ENCODE peak calls at places on chromosomes 1 and 21, in four cellular contexts. O is IMR-90, J is H1, Q is H9. V is an unnamed sample.

GRCh38 chr1:181369416-181369815 is 113.9 kb upstream of the CACNA1E start:
- DNase-seq in O (no peak), J (no peak), Q (no peak), V (no peak)

GRCh38 chr1:157170677-157171515 is 32.7 kb upstream of the ETV3 start:
- DNase-seq in O (no peak), J (peak; percentile 91), Q (peak; percentile 81), V (peak; percentile 35)

GRCh38 chr21:41536076-41536826 is 28.3 kb upstream of the TMPRSS2 start:
- DNase-seq in O (no peak), J (no peak), Q (no peak), V (no peak)

GRCh38 chr1:110255388-110255787 is 45.3 kb downstream of the KCNC4 start:
- DNase-seq in O (no peak), J (no peak), Q (peak; percentile 73), V (peak; percentile 37)

GRCh38 chr1:168157638-168158037 is 20.9 kb upstream of the GPR161 start:
- DNase-seq in O (no peak), J (no peak), Q (no peak), V (no peak)

GRCh38 chr1:51297401-51298321 is 32.7 kb downstream of the TTC39A start:
- DNase-seq in O (no peak), J (no peak), Q (no peak), V (no peak)

GRCh38 chr1:5329068-5329739 is 663.0 kb downstream of the NPHP4 start:
- DNase-seq in O (no peak), J (no peak), Q (no peak), V (no peak)

GRCh38 chr1:75727571-75727970 is 3.1 kb downstream of the ACADM start:
- DNase-seq in O (no peak), J (no peak), Q (no peak), V (no peak)

GRCh38 chr1:112971006-112971405 is 15.0 kb upstream of the SLC16A1 start:
- DNase-seq in O (peak; percentile 76), J (no peak), Q (no peak), V (no peak)

GRCh38 chr1:197252981-197253380 is 15.1 kb upstream of the CRB1 start:
- DNase-seq in O (no peak), J (no peak), Q (no peak), V (no peak)

GRCh38 chr1:207021876-207022596 is 10.5 kb downstream of the C1orf116 start:
- DNase-seq in O (no peak), J (no peak), Q (no peak), V (no peak)

GRCh38 chr1:45321444-45321843 is 5.3 kb upstream of the HPDL start:
- DNase-seq in O (no peak), J (no peak), Q (no peak), V (no peak)
- H3K4me2 ChIP-seq in O (no peak overlapping the region), J (peak overlapping the region; percentile 42), Q (no peak overlapping the region), V (no peak overlapping the region)

GRCh38 chr1:16349847-16350406 is 2.4 kb downstream of the FBXO42 start:
- DNase-seq in O (no peak), J (no peak), Q (no peak), V (no peak)

GRCh38 chr1:16352842-16353535 is 709 bp upstream of the FBXO42 start:
- DNase-seq in O (no peak), J (no peak), Q (no peak), V (no peak)

GRCh38 chr1:16351994-16352841 is at the start of gene FBXO42:
- DNase-seq in O (peak; percentile 89), J (peak; percentile 94), Q (peak; percentile 95), V (peak; percentile 95)

GRCh38 chr1:16348414-16349182 is 3.7 kb downstream of the FBXO42 start:
- DNase-seq in O (peak; percentile 85), J (no peak), Q (no peak), V (no peak)

DNA sequence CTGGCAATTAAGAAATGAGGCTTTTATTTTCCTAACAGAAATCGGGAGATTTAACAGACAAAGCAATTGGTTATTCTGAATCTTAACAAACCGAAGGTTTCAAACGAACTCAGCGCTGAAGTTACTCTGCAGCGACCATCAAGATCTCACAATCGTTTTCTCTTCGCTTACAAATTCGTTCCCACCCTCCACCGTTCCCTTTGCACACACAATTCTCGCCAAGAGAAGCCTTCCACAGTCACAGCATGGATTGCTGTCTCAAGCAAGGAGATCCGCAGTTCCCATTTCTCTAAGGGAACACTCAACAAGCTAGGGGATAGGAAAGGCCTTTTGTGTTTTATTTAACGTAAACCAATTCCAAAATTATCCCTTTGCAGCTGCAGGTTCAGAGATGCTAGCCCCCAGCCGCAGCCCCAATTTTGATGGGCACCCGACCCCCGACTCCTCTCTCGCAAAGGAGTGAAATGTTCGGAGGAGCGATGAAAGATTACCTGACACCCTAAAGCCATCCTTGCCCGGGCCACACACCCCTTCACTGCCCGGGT is 759 bp downstream of the FBXO42 start:
- DNase-seq in O (peak; percentile 34), J (no peak), Q (no peak), V (no peak)
- H2BK120ac ChIP-seq in O (peak overlapping the region; percentile 65), J (no peak overlapping the region), Q (no peak overlapping the region), V (no peak overlapping the region)

GRCh38 chr1:2103266-2103900 is 53.2 kb downstream of the PRKCZ start:
- DNase-seq in O (no peak), J (no peak), Q (no peak), V (no peak)
- H3K4me2 ChIP-seq in O (no peak overlapping the region), J (no peak overlapping the region), Q (no peak overlapping the region), V (peak overlapping the region; percentile 25)

DNA sequence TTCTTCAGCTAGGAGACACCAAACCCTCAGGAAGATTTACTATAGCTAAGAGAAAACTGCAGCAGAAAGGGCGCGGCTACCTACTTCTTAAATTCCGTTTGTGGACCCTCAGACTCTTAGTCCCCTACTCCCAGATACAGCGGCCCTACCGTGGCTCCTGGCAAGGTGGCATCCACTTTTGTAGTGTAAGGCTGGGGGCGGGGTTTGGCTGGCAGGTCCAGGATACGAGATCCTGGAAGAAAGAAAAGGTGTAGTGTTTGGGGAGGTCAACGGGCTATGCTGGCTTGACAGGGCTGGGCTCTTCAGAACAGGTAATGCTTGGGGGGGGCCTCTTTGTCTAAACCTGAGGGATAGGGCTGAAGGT is 280 bp downstream of the CREB3L4 start:
- DNase-seq in O (no peak), J (peak; percentile 74), Q (peak; percentile 61), V (no peak)
- H2BK120ac ChIP-seq in O (peak overlapping the region; percentile 9), J (no peak overlapping the region), Q (no peak overlapping the region), V (no peak overlapping the region)

V was measured in neuronal stem cell.